ENCODE peak calls at places on chromosomes 13 and 19, in eight cellular contexts. S is retina; P is stimulated activated CD8-positive, alpha-beta memory T cell treated with anti-CD3 and anti-CD28 coated beads, Interleukin-12 subunit alpha, Interleukin-12 subunit beta, amount 100 ng/mL, for 4 hours; L is left ventricle myocardium inferior; N is fibroblast of lung; R is hypothalamus; H is stimulated activated CD4-positive, alpha-beta T cell treated with anti-CD3 and anti-CD28 coated beads, Interleukin-15, amount 100 ng/mL, for 1 hour; O is non-pigmented ciliary epithelial cell. E is an unnamed sample.

GRCh38 chr19:16285769-16286564 is 38.7 kb upstream of the KLF2 start:
- DNase-seq in S (peak), P (no peak), L (no peak), N (peak), R (peak), H (no peak), O (no peak), E (no peak)

GRCh38 chr19:24073807-24074206 is 13.2 kb upstream of the ZNF254 start:
- DNase-seq in S (no peak), P (no peak), L (no peak), N (no peak), R (no peak), H (no peak), O (no peak), E (no peak)

GRCh38 chr19:13797870-13798269 is 2.6 kb downstream of the ZSWIM4 start:
- DNase-seq in S (no peak), P (no peak), L (no peak), N (peak), R (no peak), H (no peak), O (no peak), E (peak)

GRCh38 chr13:73722120-73722519 is 412.1 kb downstream of the KLF12 start:
- DNase-seq in S (peak), P (no peak), L (no peak), N (peak), R (no peak), H (no peak), O (peak), E (no peak)

GRCh38 chr13:99436013-99436412 is 65.3 kb upstream of the TM9SF2 start:
- DNase-seq in S (no peak), P (no peak), L (no peak), N (no peak), R (no peak), H (no peak), O (no peak), E (no peak)

GRCh38 chr13:114131581-114132418 is 623 bp downstream of the RASA3 start:
- DNase-seq in S (peak), P (no peak), L (peak), N (peak), R (no peak), H (no peak), O (no peak), E (peak)

GRCh38 chr19:23909222-23909621 is 5.5 kb upstream of the ZNF726 start:
- DNase-seq in S (no peak), P (no peak), L (no peak), N (no peak), R (no peak), H (no peak), O (no peak), E (no peak)

GRCh38 chr13:31749929-31750328 is 10.6 kb downstream of the RXFP2 start:
- DNase-seq in S (no peak), P (no peak), L (no peak), N (peak), R (no peak), H (no peak), O (peak), E (no peak)

GRCh38 chr13:24254151-24254810 is 55.1 kb upstream of the C1QTNF9 start:
- DNase-seq in S (no peak), P (no peak), L (no peak), N (no peak), R (no peak), H (peak), O (no peak), E (no peak)

GRCh38 chr13:51240888-51241475 is 18.8 kb downstream of the FAM124A start:
- DNase-seq in S (no peak), P (no peak), L (no peak), N (no peak), R (no peak), H (no peak), O (no peak), E (peak)

E was measured in uterus.